ENCODE peak calls at places on chromosomes 11 and 22, in eight cellular contexts. One of them, this sample, is unnamed.

GRCh38 chr11:65112551-65113360 is 1.1 kb downstream of the TM7SF2 start:
- DNase-seq in Calu3: peak
- DNase-seq in endothelial cell of umbilical vein: peak
- DNase-seq in HFFc6: no peak
- DNase-seq in fibroblast of mammary gland: no peak
- DNase-seq in CD4-positive, alpha-beta T cell: peak
- DNase-seq in choroid plexus epithelial cell: peak
- DNase-seq in GM13976: peak
- DNase-seq in this sample: no peak

GRCh38 chr11:102940714-102941588 is 14.6 kb downstream of the MMP13 start:
- DNase-seq in Calu3: peak
- DNase-seq in endothelial cell of umbilical vein: peak
- DNase-seq in HFFc6: peak
- DNase-seq in fibroblast of mammary gland: peak
- DNase-seq in CD4-positive, alpha-beta T cell: no peak
- DNase-seq in choroid plexus epithelial cell: peak
- DNase-seq in GM13976: peak
- DNase-seq in this sample: no peak

GRCh38 chr11:126748097-126748756 is 252.3 kb downstream of the KIRREL3 start:
- DNase-seq in Calu3: no peak
- DNase-seq in endothelial cell of umbilical vein: no peak
- DNase-seq in HFFc6: no peak
- DNase-seq in fibroblast of mammary gland: no peak
- DNase-seq in CD4-positive, alpha-beta T cell: no peak
- DNase-seq in choroid plexus epithelial cell: no peak
- DNase-seq in GM13976: no peak
- DNase-seq in this sample: no peak

GRCh38 chr11:6637871-6638270 is 17.7 kb downstream of the DCHS1 start:
- DNase-seq in Calu3: no peak
- DNase-seq in endothelial cell of umbilical vein: no peak
- DNase-seq in HFFc6: peak
- DNase-seq in fibroblast of mammary gland: peak
- DNase-seq in CD4-positive, alpha-beta T cell: no peak
- DNase-seq in choroid plexus epithelial cell: peak
- DNase-seq in GM13976: no peak
- DNase-seq in this sample: no peak

GRCh38 chr11:11047851-11048610 is 190.2 kb upstream of the ZBED5 start:
- DNase-seq in Calu3: no peak
- DNase-seq in endothelial cell of umbilical vein: no peak
- DNase-seq in HFFc6: no peak
- DNase-seq in fibroblast of mammary gland: no peak
- DNase-seq in CD4-positive, alpha-beta T cell: no peak
- DNase-seq in choroid plexus epithelial cell: no peak
- DNase-seq in GM13976: no peak
- DNase-seq in this sample: no peak

GRCh38 chr11:85626496-85626895 is 648 bp downstream of the DLG2 start:
- DNase-seq in Calu3: no peak
- DNase-seq in endothelial cell of umbilical vein: no peak
- DNase-seq in HFFc6: no peak
- DNase-seq in fibroblast of mammary gland: no peak
- DNase-seq in CD4-positive, alpha-beta T cell: no peak
- DNase-seq in choroid plexus epithelial cell: no peak
- DNase-seq in GM13976: no peak
- DNase-seq in this sample: no peak

GRCh38 chr11:47907499-47907898 is 59.3 kb upstream of the NUP160 start:
- DNase-seq in Calu3: no peak
- DNase-seq in endothelial cell of umbilical vein: no peak
- DNase-seq in HFFc6: no peak
- DNase-seq in fibroblast of mammary gland: peak
- DNase-seq in CD4-positive, alpha-beta T cell: no peak
- DNase-seq in choroid plexus epithelial cell: peak
- DNase-seq in GM13976: no peak
- DNase-seq in this sample: no peak

GRCh38 chr11:84524422-84525051 is 1102.6 kb downstream of the DLG2 start:
- DNase-seq in Calu3: no peak
- DNase-seq in endothelial cell of umbilical vein: no peak
- DNase-seq in HFFc6: peak
- DNase-seq in fibroblast of mammary gland: peak
- DNase-seq in CD4-positive, alpha-beta T cell: no peak
- DNase-seq in choroid plexus epithelial cell: peak
- DNase-seq in GM13976: peak
- DNase-seq in this sample: no peak

GRCh38 chr11:68420171-68420570 is 40.4 kb upstream of the PPP6R3 start:
- DNase-seq in Calu3: no peak
- DNase-seq in endothelial cell of umbilical vein: no peak
- DNase-seq in HFFc6: no peak
- DNase-seq in fibroblast of mammary gland: no peak
- DNase-seq in CD4-positive, alpha-beta T cell: no peak
- DNase-seq in choroid plexus epithelial cell: no peak
- DNase-seq in GM13976: no peak
- DNase-seq in this sample: no peak

GRCh38 chr22:29833392-29833949 is 4.6 kb downstream of the ASCC2 start:
- DNase-seq in Calu3: no peak
- DNase-seq in endothelial cell of umbilical vein: no peak
- DNase-seq in HFFc6: no peak
- DNase-seq in fibroblast of mammary gland: no peak
- DNase-seq in CD4-positive, alpha-beta T cell: no peak
- DNase-seq in choroid plexus epithelial cell: no peak
- DNase-seq in GM13976: no peak
- DNase-seq in this sample: no peak

GRCh38 chr11:38169286-38169685 is 1571.2 kb upstream of the RAG2 start:
- DNase-seq in Calu3: no peak
- DNase-seq in endothelial cell of umbilical vein: peak
- DNase-seq in HFFc6: no peak
- DNase-seq in fibroblast of mammary gland: peak
- DNase-seq in CD4-positive, alpha-beta T cell: no peak
- DNase-seq in choroid plexus epithelial cell: peak
- DNase-seq in GM13976: no peak
- DNase-seq in this sample: no peak

GRCh38 chr11:134385774-134386565 is 26.1 kb downstream of the B3GAT1 start:
- DNase-seq in Calu3: peak
- DNase-seq in endothelial cell of umbilical vein: no peak
- DNase-seq in HFFc6: no peak
- DNase-seq in fibroblast of mammary gland: no peak
- DNase-seq in CD4-positive, alpha-beta T cell: no peak
- DNase-seq in choroid plexus epithelial cell: no peak
- DNase-seq in GM13976: no peak
- DNase-seq in this sample: no peak

GRCh38 chr22:24051568-24051967 is 40.5 kb downstream of the CABIN1 start:
- DNase-seq in Calu3: no peak
- DNase-seq in endothelial cell of umbilical vein: no peak
- DNase-seq in HFFc6: no peak
- DNase-seq in fibroblast of mammary gland: peak
- DNase-seq in CD4-positive, alpha-beta T cell: no peak
- DNase-seq in choroid plexus epithelial cell: no peak
- DNase-seq in GM13976: no peak
- DNase-seq in this sample: no peak

GRCh38 chr11:57434640-57435546 is 8.0 kb upstream of the SLC43A3 start:
- DNase-seq in Calu3: no peak
- DNase-seq in endothelial cell of umbilical vein: no peak
- DNase-seq in HFFc6: peak
- DNase-seq in fibroblast of mammary gland: peak
- DNase-seq in CD4-positive, alpha-beta T cell: no peak
- DNase-seq in choroid plexus epithelial cell: peak
- DNase-seq in GM13976: no peak
- DNase-seq in this sample: no peak

GRCh38 chr11:72813740-72814138 is 472 bp upstream of the ATG16L2 start:
- DNase-seq in Calu3: peak
- DNase-seq in endothelial cell of umbilical vein: no peak
- DNase-seq in HFFc6: peak
- DNase-seq in fibroblast of mammary gland: peak
- DNase-seq in CD4-positive, alpha-beta T cell: no peak
- DNase-seq in choroid plexus epithelial cell: peak
- DNase-seq in GM13976: peak
- DNase-seq in this sample: peak

GRCh38 chr11:36635463-36635862 is 37.4 kb upstream of the RAG2 start:
- DNase-seq in Calu3: no peak
- DNase-seq in endothelial cell of umbilical vein: no peak
- DNase-seq in HFFc6: no peak
- DNase-seq in fibroblast of mammary gland: no peak
- DNase-seq in CD4-positive, alpha-beta T cell: no peak
- DNase-seq in choroid plexus epithelial cell: no peak
- DNase-seq in GM13976: no peak
- DNase-seq in this sample: no peak

GRCh38 chr11:44775366-44776356 is 48.9 kb downstream of the TSPAN18 start:
- DNase-seq in Calu3: peak
- DNase-seq in endothelial cell of umbilical vein: peak
- DNase-seq in HFFc6: peak
- DNase-seq in fibroblast of mammary gland: peak
- DNase-seq in CD4-positive, alpha-beta T cell: peak
- DNase-seq in choroid plexus epithelial cell: peak
- DNase-seq in GM13976: peak
- DNase-seq in this sample: peak

GRCh38 chr11:35362571-35362980 is 56.8 kb downstream of the SLC1A2 start:
- DNase-seq in Calu3: no peak
- DNase-seq in endothelial cell of umbilical vein: no peak
- DNase-seq in HFFc6: peak
- DNase-seq in fibroblast of mammary gland: peak
- DNase-seq in CD4-positive, alpha-beta T cell: no peak
- DNase-seq in choroid plexus epithelial cell: no peak
- DNase-seq in GM13976: no peak
- DNase-seq in this sample: no peak

GRCh38 chr11:117545706-117546105 is 218.1 kb downstream of the CEP164 start:
- DNase-seq in Calu3: no peak
- DNase-seq in endothelial cell of umbilical vein: no peak
- DNase-seq in HFFc6: no peak
- DNase-seq in fibroblast of mammary gland: no peak
- DNase-seq in CD4-positive, alpha-beta T cell: no peak
- DNase-seq in choroid plexus epithelial cell: no peak
- DNase-seq in GM13976: no peak
- DNase-seq in this sample: no peak

GRCh38 chr11:73140213-73141030 is 1.7 kb downstream of the FCHSD2 start:
- DNase-seq in Calu3: peak
- DNase-seq in endothelial cell of umbilical vein: peak
- DNase-seq in HFFc6: no peak
- DNase-seq in fibroblast of mammary gland: peak
- DNase-seq in CD4-positive, alpha-beta T cell: no peak
- DNase-seq in choroid plexus epithelial cell: peak
- DNase-seq in GM13976: peak
- DNase-seq in this sample: no peak

GRCh38 chr11:103953797-103954495 is 82.5 kb upstream of the DDI1 start:
- DNase-seq in Calu3: no peak
- DNase-seq in endothelial cell of umbilical vein: no peak
- DNase-seq in HFFc6: no peak
- DNase-seq in fibroblast of mammary gland: no peak
- DNase-seq in CD4-positive, alpha-beta T cell: no peak
- DNase-seq in choroid plexus epithelial cell: no peak
- DNase-seq in GM13976: no peak
- DNase-seq in this sample: no peak

GRCh38 chr22:31287818-31288495 is 4.3 kb downstream of the PIK3IP1 start:
- DNase-seq in Calu3: no peak
- DNase-seq in endothelial cell of umbilical vein: no peak
- DNase-seq in HFFc6: no peak
- DNase-seq in fibroblast of mammary gland: no peak
- DNase-seq in CD4-positive, alpha-beta T cell: no peak
- DNase-seq in choroid plexus epithelial cell: no peak
- DNase-seq in GM13976: no peak
- DNase-seq in this sample: no peak

GRCh38 chr11:46659908-46660307 is 40.5 kb downstream of the ARHGAP1 start:
- DNase-seq in Calu3: no peak
- DNase-seq in endothelial cell of umbilical vein: no peak
- DNase-seq in HFFc6: no peak
- DNase-seq in fibroblast of mammary gland: peak
- DNase-seq in CD4-positive, alpha-beta T cell: no peak
- DNase-seq in choroid plexus epithelial cell: peak
- DNase-seq in GM13976: no peak
- DNase-seq in this sample: no peak

GRCh38 chr11:117384045-117384444 is 56.4 kb downstream of the CEP164 start:
- DNase-seq in Calu3: no peak
- DNase-seq in endothelial cell of umbilical vein: peak
- DNase-seq in HFFc6: peak
- DNase-seq in fibroblast of mammary gland: peak
- DNase-seq in CD4-positive, alpha-beta T cell: no peak
- DNase-seq in choroid plexus epithelial cell: peak
- DNase-seq in GM13976: no peak
- DNase-seq in this sample: no peak

GRCh38 chr22:23152238-23153114 is 7.2 kb downstream of the RAB36 start:
- DNase-seq in Calu3: no peak
- DNase-seq in endothelial cell of umbilical vein: no peak
- DNase-seq in HFFc6: no peak
- DNase-seq in fibroblast of mammary gland: no peak
- DNase-seq in CD4-positive, alpha-beta T cell: no peak
- DNase-seq in choroid plexus epithelial cell: no peak
- DNase-seq in GM13976: no peak
- DNase-seq in this sample: no peak

GRCh38 chr11:22130462-22131053 is 62.3 kb upstream of the ANO5 start:
- DNase-seq in Calu3: no peak
- DNase-seq in endothelial cell of umbilical vein: no peak
- DNase-seq in HFFc6: no peak
- DNase-seq in fibroblast of mammary gland: no peak
- DNase-seq in CD4-positive, alpha-beta T cell: no peak
- DNase-seq in choroid plexus epithelial cell: peak
- DNase-seq in GM13976: no peak
- DNase-seq in this sample: no peak
- TF ChIP-seq CTCF in Calu3: peak
- TF ChIP-seq CTCF in endothelial cell of umbilical vein: no peak
- TF ChIP-seq CTCF in HFFc6: peak
- TF ChIP-seq CTCF in fibroblast of mammary gland: peak
- TF ChIP-seq CTCF in CD4-positive, alpha-beta T cell: no peak
- TF ChIP-seq CTCF in choroid plexus epithelial cell: peak
- TF ChIP-seq CTCF in GM13976: no peak
- TF ChIP-seq CTCF in this sample: no peak

DNA sequence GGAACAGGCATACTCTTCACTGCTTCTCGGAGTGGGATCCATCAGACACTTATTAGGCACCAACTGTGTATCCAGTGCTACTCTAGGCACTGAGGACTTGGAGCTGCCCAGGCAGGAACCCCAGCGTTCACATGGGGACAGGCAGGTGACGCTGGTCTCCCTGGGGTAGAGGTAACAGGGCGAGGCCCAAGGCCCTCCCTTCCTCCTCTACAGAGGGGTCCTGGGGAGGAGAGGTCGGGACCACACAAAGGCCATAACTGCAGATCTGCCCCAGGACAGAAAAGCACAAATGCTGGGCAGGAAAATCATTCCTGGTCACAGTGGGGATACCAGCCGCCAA is 262.2 kb downstream of the BRD1 start:
- DNase-seq in Calu3: no peak
- DNase-seq in endothelial cell of umbilical vein: no peak
- DNase-seq in HFFc6: no peak
- DNase-seq in fibroblast of mammary gland: no peak
- DNase-seq in CD4-positive, alpha-beta T cell: peak
- DNase-seq in choroid plexus epithelial cell: no peak
- DNase-seq in GM13976: no peak
- DNase-seq in this sample: no peak
- TF ChIP-seq CTCF in Calu3: no peak
- TF ChIP-seq CTCF in endothelial cell of umbilical vein: no peak
- TF ChIP-seq CTCF in HFFc6: no peak
- TF ChIP-seq CTCF in fibroblast of mammary gland: no peak
- TF ChIP-seq CTCF in CD4-positive, alpha-beta T cell: no peak
- TF ChIP-seq CTCF in choroid plexus epithelial cell: no peak
- TF ChIP-seq CTCF in GM13976: no peak
- TF ChIP-seq CTCF in this sample: no peak

GRCh38 chr22:25172153-25172552 is 27.5 kb upstream of the CRYBB3 start:
- DNase-seq in Calu3: peak
- DNase-seq in endothelial cell of umbilical vein: peak
- DNase-seq in HFFc6: no peak
- DNase-seq in fibroblast of mammary gland: no peak
- DNase-seq in CD4-positive, alpha-beta T cell: peak
- DNase-seq in choroid plexus epithelial cell: peak
- DNase-seq in GM13976: peak
- DNase-seq in this sample: no peak
- TF ChIP-seq CTCF in Calu3: peak
- TF ChIP-seq CTCF in endothelial cell of umbilical vein: peak
- TF ChIP-seq CTCF in HFFc6: peak
- TF ChIP-seq CTCF in fibroblast of mammary gland: no peak
- TF ChIP-seq CTCF in CD4-positive, alpha-beta T cell: peak
- TF ChIP-seq CTCF in choroid plexus epithelial cell: peak
- TF ChIP-seq CTCF in GM13976: no peak
- TF ChIP-seq CTCF in this sample: no peak

GRCh38 chr11:18471995-18472394 is 16.3 kb downstream of the LDHAL6A start:
- DNase-seq in Calu3: no peak
- DNase-seq in endothelial cell of umbilical vein: no peak
- DNase-seq in HFFc6: no peak
- DNase-seq in fibroblast of mammary gland: no peak
- DNase-seq in CD4-positive, alpha-beta T cell: no peak
- DNase-seq in choroid plexus epithelial cell: no peak
- DNase-seq in GM13976: no peak
- DNase-seq in this sample: no peak
- TF ChIP-seq CTCF in Calu3: no peak
- TF ChIP-seq CTCF in endothelial cell of umbilical vein: no peak
- TF ChIP-seq CTCF in HFFc6: no peak
- TF ChIP-seq CTCF in fibroblast of mammary gland: no peak
- TF ChIP-seq CTCF in CD4-positive, alpha-beta T cell: no peak
- TF ChIP-seq CTCF in choroid plexus epithelial cell: no peak
- TF ChIP-seq CTCF in GM13976: no peak
- TF ChIP-seq CTCF in this sample: no peak

This sample was measured in omental fat pad.